ENCODE peak calls at places on chromosomes 16 and 17, in nine cellular contexts. One of them, this sample, is unnamed.

GRCh38 chr16:11742041-11742535 is 569 bp downstream of the TXNDC11 start:
- DNase-seq in naive thymus-derived CD4-positive, alpha-beta T cell: no peak
- DNase-seq in tibial artery: peak
- DNase-seq in upper lobe of left lung: no peak
- DNase-seq in mammary epithelial cell: peak
- DNase-seq in spleen: peak
- DNase-seq in body of pancreas: peak
- DNase-seq in RWPE1: peak
- DNase-seq in kidney: peak
- DNase-seq in this sample: no peak

GRCh38 chr16:24524855-24525652 is 14.3 kb upstream of the RBBP6 start:
- DNase-seq in body of pancreas: no peak
- DNase-seq in kidney: no peak
- DNase-seq in mammary epithelial cell: no peak
- DNase-seq in upper lobe of left lung: no peak
- DNase-seq in tibial artery: no peak
- DNase-seq in RWPE1: no peak
- DNase-seq in spleen: no peak
- DNase-seq in naive thymus-derived CD4-positive, alpha-beta T cell: no peak
- DNase-seq in this sample: no peak

GRCh38 chr16:621526-622105 is 9.2 kb upstream of the WFIKKN1 start:
- DNase-seq in spleen: no peak
- DNase-seq in mammary epithelial cell: no peak
- DNase-seq in naive thymus-derived CD4-positive, alpha-beta T cell: no peak
- DNase-seq in RWPE1: no peak
- DNase-seq in tibial artery: no peak
- DNase-seq in upper lobe of left lung: peak
- DNase-seq in body of pancreas: no peak
- DNase-seq in kidney: no peak
- DNase-seq in this sample: no peak

GRCh38 chr16:25051446-25052160 is 36.4 kb upstream of the ARHGAP17 start:
- DNase-seq in mammary epithelial cell: peak
- DNase-seq in spleen: no peak
- DNase-seq in upper lobe of left lung: no peak
- DNase-seq in RWPE1: no peak
- DNase-seq in kidney: no peak
- DNase-seq in body of pancreas: no peak
- DNase-seq in naive thymus-derived CD4-positive, alpha-beta T cell: no peak
- DNase-seq in tibial artery: no peak
- DNase-seq in this sample: no peak

GRCh38 chr17:61261001-61261587 is 138.5 kb upstream of the TBX2 start:
- DNase-seq in tibial artery: no peak
- DNase-seq in naive thymus-derived CD4-positive, alpha-beta T cell: no peak
- DNase-seq in RWPE1: no peak
- DNase-seq in upper lobe of left lung: no peak
- DNase-seq in kidney: no peak
- DNase-seq in spleen: no peak
- DNase-seq in body of pancreas: no peak
- DNase-seq in mammary epithelial cell: no peak
- DNase-seq in this sample: no peak

GRCh38 chr16:56869513-56870270 is 4.7 kb downstream of the SLC12A3 start:
- DNase-seq in body of pancreas: no peak
- DNase-seq in upper lobe of left lung: peak
- DNase-seq in mammary epithelial cell: no peak
- DNase-seq in kidney: no peak
- DNase-seq in tibial artery: no peak
- DNase-seq in RWPE1: no peak
- DNase-seq in naive thymus-derived CD4-positive, alpha-beta T cell: peak
- DNase-seq in spleen: no peak
- DNase-seq in this sample: peak

GRCh38 chr17:31320791-31321190 is 631 bp downstream of the EVI2A start:
- DNase-seq in kidney: no peak
- DNase-seq in upper lobe of left lung: no peak
- DNase-seq in naive thymus-derived CD4-positive, alpha-beta T cell: no peak
- DNase-seq in RWPE1: no peak
- DNase-seq in mammary epithelial cell: no peak
- DNase-seq in body of pancreas: no peak
- DNase-seq in tibial artery: no peak
- DNase-seq in spleen: no peak
- DNase-seq in this sample: no peak

GRCh38 chr16:67546761-67547422 is 15.4 kb upstream of the CTCF start:
- DNase-seq in RWPE1: peak
- DNase-seq in kidney: peak
- DNase-seq in mammary epithelial cell: peak
- DNase-seq in upper lobe of left lung: peak
- DNase-seq in spleen: peak
- DNase-seq in naive thymus-derived CD4-positive, alpha-beta T cell: peak
- DNase-seq in body of pancreas: peak
- DNase-seq in tibial artery: peak
- DNase-seq in this sample: peak

DNA sequence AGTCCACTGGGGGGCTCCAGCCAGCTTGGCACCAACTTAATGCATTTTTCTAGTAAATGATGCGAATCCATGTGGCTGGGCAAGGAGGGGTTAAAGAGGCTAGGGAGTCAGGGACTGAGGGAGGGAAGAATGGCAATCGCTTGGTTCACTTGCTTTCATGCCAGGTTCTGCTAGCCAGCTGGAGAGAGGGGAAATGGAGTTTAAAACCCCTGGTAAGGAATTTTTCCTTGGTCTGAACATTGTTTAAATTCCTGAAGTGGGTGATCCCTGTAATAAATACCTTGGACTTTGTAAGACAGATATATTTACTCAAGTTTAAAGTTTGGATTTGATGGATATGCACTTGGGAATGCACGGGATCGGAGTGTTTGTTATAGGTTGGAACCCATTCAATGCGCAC is 22.8 kb downstream of the ANKFN1 start:
- DNase-seq in kidney: no peak
- DNase-seq in upper lobe of left lung: no peak
- DNase-seq in RWPE1: no peak
- DNase-seq in tibial artery: no peak
- DNase-seq in naive thymus-derived CD4-positive, alpha-beta T cell: no peak
- DNase-seq in spleen: no peak
- DNase-seq in mammary epithelial cell: no peak
- DNase-seq in body of pancreas: no peak
- DNase-seq in this sample: no peak
- H3K27ac ChIP-seq in kidney: no peak
- H3K27ac ChIP-seq in upper lobe of left lung: no peak
- H3K27ac ChIP-seq in RWPE1: no peak
- H3K27ac ChIP-seq in tibial artery: no peak
- H3K27ac ChIP-seq in naive thymus-derived CD4-positive, alpha-beta T cell: no peak
- H3K27ac ChIP-seq in spleen: no peak
- H3K27ac ChIP-seq in mammary epithelial cell: no peak
- H3K27ac ChIP-seq in body of pancreas: no peak
- H3K27ac ChIP-seq in this sample: no peak

GRCh38 chr17:75854111-75854748 is 905 bp downstream of the WBP2 start:
- DNase-seq in body of pancreas: peak
- DNase-seq in tibial artery: peak
- DNase-seq in mammary epithelial cell: peak
- DNase-seq in kidney: no peak
- DNase-seq in upper lobe of left lung: no peak
- DNase-seq in spleen: peak
- DNase-seq in naive thymus-derived CD4-positive, alpha-beta T cell: no peak
- DNase-seq in RWPE1: peak
- DNase-seq in this sample: no peak
- H3K27ac ChIP-seq in body of pancreas: peak
- H3K27ac ChIP-seq in tibial artery: peak
- H3K27ac ChIP-seq in mammary epithelial cell: peak
- H3K27ac ChIP-seq in kidney: peak
- H3K27ac ChIP-seq in upper lobe of left lung: peak
- H3K27ac ChIP-seq in spleen: peak
- H3K27ac ChIP-seq in naive thymus-derived CD4-positive, alpha-beta T cell: peak
- H3K27ac ChIP-seq in RWPE1: peak
- H3K27ac ChIP-seq in this sample: no peak

DNA sequence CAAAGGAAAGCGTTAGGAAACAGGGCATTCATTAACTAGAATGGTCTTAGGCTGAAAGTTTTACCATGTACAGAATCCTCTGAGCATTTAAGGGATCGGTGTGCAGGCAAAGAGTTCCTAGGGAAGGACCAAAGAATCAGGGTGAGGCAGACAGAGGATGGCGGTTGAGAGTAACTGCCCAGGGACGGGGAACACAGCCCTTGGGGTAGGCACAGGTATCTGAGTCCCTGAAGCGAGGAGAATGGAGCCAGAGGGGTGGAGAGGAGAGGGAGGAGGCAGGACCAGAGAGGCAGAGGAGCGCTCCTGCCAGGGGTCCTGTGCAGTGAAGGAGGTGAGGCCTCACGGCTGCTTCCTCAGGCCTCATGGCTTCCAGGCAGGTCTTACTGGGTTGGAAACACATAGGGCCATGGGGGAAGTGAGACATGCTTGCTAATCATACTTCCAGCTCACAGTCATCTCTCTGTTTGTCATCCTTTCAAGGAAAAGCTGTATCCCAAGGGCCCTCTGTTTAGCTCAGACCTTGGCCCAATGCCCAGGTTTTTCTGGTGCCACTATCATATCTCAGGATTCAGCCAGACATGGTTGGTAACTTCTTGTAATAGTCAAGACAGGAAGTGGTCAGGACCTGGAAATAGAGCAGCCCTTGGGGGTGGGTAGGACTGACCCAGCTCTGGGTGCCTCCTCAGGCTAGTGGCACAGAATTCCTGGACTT is 13.8 kb upstream of the ITGB3 start:
- DNase-seq in mammary epithelial cell: peak
- DNase-seq in body of pancreas: peak
- DNase-seq in tibial artery: peak
- DNase-seq in upper lobe of left lung: peak
- DNase-seq in RWPE1: peak
- DNase-seq in spleen: no peak
- DNase-seq in kidney: peak
- DNase-seq in naive thymus-derived CD4-positive, alpha-beta T cell: no peak
- DNase-seq in this sample: no peak
- H3K27ac ChIP-seq in mammary epithelial cell: peak
- H3K27ac ChIP-seq in body of pancreas: no peak
- H3K27ac ChIP-seq in tibial artery: peak
- H3K27ac ChIP-seq in upper lobe of left lung: peak
- H3K27ac ChIP-seq in RWPE1: peak
- H3K27ac ChIP-seq in spleen: peak
- H3K27ac ChIP-seq in kidney: peak
- H3K27ac ChIP-seq in naive thymus-derived CD4-positive, alpha-beta T cell: no peak
- H3K27ac ChIP-seq in this sample: no peak

GRCh38 chr17:67050476-67051154 is 6.3 kb downstream of the CACNG1 start:
- DNase-seq in kidney: peak
- DNase-seq in tibial artery: no peak
- DNase-seq in spleen: peak
- DNase-seq in naive thymus-derived CD4-positive, alpha-beta T cell: no peak
- DNase-seq in RWPE1: no peak
- DNase-seq in upper lobe of left lung: no peak
- DNase-seq in mammary epithelial cell: no peak
- DNase-seq in body of pancreas: no peak
- DNase-seq in this sample: no peak
- H3K27ac ChIP-seq in kidney: no peak
- H3K27ac ChIP-seq in tibial artery: no peak
- H3K27ac ChIP-seq in spleen: no peak
- H3K27ac ChIP-seq in naive thymus-derived CD4-positive, alpha-beta T cell: no peak
- H3K27ac ChIP-seq in RWPE1: no peak
- H3K27ac ChIP-seq in upper lobe of left lung: no peak
- H3K27ac ChIP-seq in mammary epithelial cell: no peak
- H3K27ac ChIP-seq in body of pancreas: no peak
- H3K27ac ChIP-seq in this sample: no peak

GRCh38 chr16:66510711-66511614 is 39.0 kb downstream of the TK2 start:
- DNase-seq in upper lobe of left lung: no peak
- DNase-seq in RWPE1: no peak
- DNase-seq in body of pancreas: peak
- DNase-seq in tibial artery: peak
- DNase-seq in naive thymus-derived CD4-positive, alpha-beta T cell: no peak
- DNase-seq in spleen: no peak
- DNase-seq in mammary epithelial cell: no peak
- DNase-seq in kidney: no peak
- DNase-seq in this sample: no peak

GRCh38 chr16:66512589-66513404 is 37.1 kb downstream of the TK2 start:
- DNase-seq in body of pancreas: no peak
- DNase-seq in upper lobe of left lung: no peak
- DNase-seq in naive thymus-derived CD4-positive, alpha-beta T cell: no peak
- DNase-seq in kidney: no peak
- DNase-seq in RWPE1: no peak
- DNase-seq in spleen: no peak
- DNase-seq in mammary epithelial cell: no peak
- DNase-seq in tibial artery: peak
- DNase-seq in this sample: no peak

GRCh38 chr16:66509576-66509975 is 40.3 kb downstream of the TK2 start:
- DNase-seq in spleen: peak
- DNase-seq in tibial artery: peak
- DNase-seq in upper lobe of left lung: no peak
- DNase-seq in RWPE1: no peak
- DNase-seq in kidney: peak
- DNase-seq in body of pancreas: peak
- DNase-seq in naive thymus-derived CD4-positive, alpha-beta T cell: no peak
- DNase-seq in mammary epithelial cell: no peak
- DNase-seq in this sample: no peak

GRCh38 chr16:66510298-66510697 is 39.6 kb downstream of the TK2 start:
- DNase-seq in kidney: no peak
- DNase-seq in body of pancreas: peak
- DNase-seq in spleen: no peak
- DNase-seq in upper lobe of left lung: no peak
- DNase-seq in tibial artery: peak
- DNase-seq in naive thymus-derived CD4-positive, alpha-beta T cell: no peak
- DNase-seq in RWPE1: no peak
- DNase-seq in mammary epithelial cell: no peak
- DNase-seq in this sample: no peak

DNA sequence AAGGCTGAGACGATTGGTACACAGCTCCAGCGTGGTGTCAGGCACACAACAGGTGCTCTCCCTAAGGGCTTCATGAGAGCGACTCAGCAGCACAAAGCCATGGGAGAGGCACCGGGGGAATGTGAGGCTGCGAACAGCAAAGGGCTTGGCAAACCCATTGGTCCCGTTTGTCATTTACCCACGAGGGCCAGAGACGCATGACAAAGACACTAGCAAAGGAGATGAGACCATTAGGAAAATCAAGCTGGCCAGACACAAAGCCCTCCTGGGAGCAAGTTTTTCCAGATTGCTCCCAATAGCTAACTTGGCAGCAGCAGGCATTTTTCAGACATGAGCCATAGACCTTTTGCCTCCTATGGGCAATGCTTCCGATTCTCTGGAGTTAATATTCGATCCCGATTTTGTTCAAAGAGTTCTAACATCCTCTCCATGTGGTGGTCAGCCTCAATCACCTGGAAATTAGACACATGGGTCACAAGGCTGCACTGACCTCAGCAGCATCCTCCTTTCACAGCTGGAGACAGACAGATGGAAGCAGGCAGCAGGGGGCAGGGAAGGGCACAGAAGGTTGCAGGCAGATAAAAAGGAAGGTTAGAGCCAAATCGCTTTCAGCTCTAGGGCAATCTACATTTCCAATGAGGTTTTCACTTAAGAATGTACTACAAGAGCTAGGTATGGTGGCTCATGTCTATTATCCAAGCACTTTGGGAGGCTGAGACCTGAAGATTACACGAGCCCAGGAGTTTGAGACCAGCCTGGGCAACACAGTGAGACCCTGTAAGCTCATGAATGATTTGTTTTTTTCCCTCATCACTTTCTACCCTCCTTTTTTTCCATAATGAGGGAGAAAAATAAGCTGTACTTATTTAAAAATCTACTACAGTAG is 38.1 kb downstream of the TK2 start:
- DNase-seq in upper lobe of left lung: no peak
- DNase-seq in kidney: no peak
- DNase-seq in body of pancreas: no peak
- DNase-seq in mammary epithelial cell: peak
- DNase-seq in RWPE1: peak
- DNase-seq in naive thymus-derived CD4-positive, alpha-beta T cell: no peak
- DNase-seq in tibial artery: peak
- DNase-seq in spleen: no peak
- DNase-seq in this sample: no peak
- H3K27ac ChIP-seq in upper lobe of left lung: peak
- H3K27ac ChIP-seq in kidney: peak
- H3K27ac ChIP-seq in body of pancreas: peak
- H3K27ac ChIP-seq in mammary epithelial cell: peak
- H3K27ac ChIP-seq in RWPE1: peak
- H3K27ac ChIP-seq in naive thymus-derived CD4-positive, alpha-beta T cell: no peak
- H3K27ac ChIP-seq in tibial artery: peak
- H3K27ac ChIP-seq in spleen: peak
- H3K27ac ChIP-seq in this sample: no peak